ENCODE peak calls at places on chromosomes 1 and 21, in four cellular contexts. One of them, this sample, is unnamed.

GRCh38 chr1:223007935-223008334 is 135.1 kb downstream of the TLR5 start:
- DNase-seq in A549: no peak
- DNase-seq in K562: no peak
- DNase-seq in HepG2: no peak
- DNase-seq in this sample: no peak

GRCh38 chr1:158002022-158002629 is 8.7 kb downstream of the KIRREL1 start:
- DNase-seq in A549: no peak
- DNase-seq in K562: no peak
- DNase-seq in HepG2: no peak
- DNase-seq in this sample: no peak

GRCh38 chr1:240691521-240692338 is 79.8 kb upstream of the GREM2 start:
- DNase-seq in A549: peak
- DNase-seq in K562: no peak
- DNase-seq in HepG2: peak
- DNase-seq in this sample: peak

GRCh38 chr1:51063121-51063520 is 38.9 kb upstream of the C1orf185 start:
- DNase-seq in A549: peak
- DNase-seq in K562: no peak
- DNase-seq in HepG2: no peak
- DNase-seq in this sample: no peak

GRCh38 chr1:211638723-211639122 is 36.7 kb downstream of the NEK2 start:
- DNase-seq in A549: no peak
- DNase-seq in K562: no peak
- DNase-seq in HepG2: no peak
- DNase-seq in this sample: no peak

GRCh38 chr1:79323240-79324025 is 316.9 kb upstream of the ADGRL4 start:
- DNase-seq in A549: peak
- DNase-seq in K562: no peak
- DNase-seq in HepG2: no peak
- DNase-seq in this sample: no peak

GRCh38 chr1:153745417-153745816 is 17.6 kb downstream of the INTS3 start:
- DNase-seq in A549: no peak
- DNase-seq in K562: no peak
- DNase-seq in HepG2: no peak
- DNase-seq in this sample: peak

GRCh38 chr1:209674957-209675566 is at the start of gene G0S2:
- DNase-seq in A549: no peak
- DNase-seq in K562: no peak
- DNase-seq in HepG2: no peak
- DNase-seq in this sample: peak

GRCh38 chr1:184945034-184945433 is 29.3 kb downstream of the NIBAN1 start:
- DNase-seq in A549: no peak
- DNase-seq in K562: no peak
- DNase-seq in HepG2: no peak
- DNase-seq in this sample: no peak

GRCh38 chr1:182614796-182615451 is 10.7 kb upstream of the RGS16 start:
- DNase-seq in A549: peak
- DNase-seq in K562: peak
- DNase-seq in HepG2: no peak
- DNase-seq in this sample: peak

GRCh38 chr1:39205102-39205780 is 746 bp downstream of the MACF1 start:
- DNase-seq in A549: no peak
- DNase-seq in K562: peak
- DNase-seq in HepG2: no peak
- DNase-seq in this sample: no peak

GRCh38 chr1:182561432-182561831 is 27.6 kb downstream of the RNASEL start:
- DNase-seq in A549: no peak
- DNase-seq in K562: no peak
- DNase-seq in HepG2: no peak
- DNase-seq in this sample: no peak

GRCh38 chr1:244371294-244372141 is 80.2 kb downstream of the ADSS2 start:
- DNase-seq in A549: no peak
- DNase-seq in K562: no peak
- DNase-seq in HepG2: no peak
- DNase-seq in this sample: no peak

GRCh38 chr21:37032877-37033471 is 26.5 kb downstream of the RIPPLY3 start:
- DNase-seq in A549: peak
- DNase-seq in K562: no peak
- DNase-seq in HepG2: no peak
- DNase-seq in this sample: no peak

GRCh38 chr1:156602557-156602993 is 1.3 kb upstream of the GPATCH4 start:
- DNase-seq in A549: peak
- DNase-seq in K562: peak
- DNase-seq in HepG2: no peak
- DNase-seq in this sample: no peak

GRCh38 chr1:216293673-216294072 is 129.6 kb downstream of the USH2A start:
- DNase-seq in A549: no peak
- DNase-seq in K562: no peak
- DNase-seq in HepG2: no peak
- DNase-seq in this sample: no peak

GRCh38 chr21:16419188-16419874 is 689.5 kb downstream of the USP25 start:
- DNase-seq in A549: no peak
- DNase-seq in K562: no peak
- DNase-seq in HepG2: peak
- DNase-seq in this sample: no peak

GRCh38 chr1:6209661-6210605 is 4.0 kb downstream of the RNF207 start:
- DNase-seq in A549: no peak
- DNase-seq in K562: peak
- DNase-seq in HepG2: no peak
- DNase-seq in this sample: peak

GRCh38 chr1:22275626-22276395 is 132.9 kb upstream of the WNT4 start:
- DNase-seq in A549: peak
- DNase-seq in K562: peak
- DNase-seq in HepG2: no peak
- DNase-seq in this sample: peak

GRCh38 chr1:218674280-218674773 is 329.2 kb downstream of the TGFB2 start:
- DNase-seq in A549: peak
- DNase-seq in K562: no peak
- DNase-seq in HepG2: peak
- DNase-seq in this sample: peak

GRCh38 chr1:92444351-92444750 is 42.4 kb downstream of the GFI1 start:
- DNase-seq in A549: no peak
- DNase-seq in K562: no peak
- DNase-seq in HepG2: peak
- DNase-seq in this sample: no peak

GRCh38 chr1:221517961-221518360 is 223.9 kb downstream of the DUSP10 start:
- DNase-seq in A549: no peak
- DNase-seq in K562: no peak
- DNase-seq in HepG2: no peak
- DNase-seq in this sample: no peak

GRCh38 chr1:99527078-99527477 is 118.8 kb upstream of the PALMD start:
- DNase-seq in A549: no peak
- DNase-seq in K562: peak
- DNase-seq in HepG2: peak
- DNase-seq in this sample: no peak

GRCh38 chr1:206589206-206589605 is 23.1 kb downstream of the EIF2D start:
- DNase-seq in A549: no peak
- DNase-seq in K562: no peak
- DNase-seq in HepG2: no peak
- DNase-seq in this sample: no peak

GRCh38 chr1:100045206-100045605 is 75.4 kb downstream of the SLC35A3 start:
- DNase-seq in A549: no peak
- DNase-seq in K562: no peak
- DNase-seq in HepG2: no peak
- DNase-seq in this sample: no peak

GRCh38 chr1:239025223-239025622 is 361.1 kb upstream of the CHRM3 start:
- DNase-seq in A549: no peak
- DNase-seq in K562: no peak
- DNase-seq in HepG2: no peak
- DNase-seq in this sample: no peak

GRCh38 chr1:208433086-208433485 is 188.9 kb upstream of the PLXNA2 start:
- DNase-seq in A549: no peak
- DNase-seq in K562: no peak
- DNase-seq in HepG2: no peak
- DNase-seq in this sample: no peak

DNA sequence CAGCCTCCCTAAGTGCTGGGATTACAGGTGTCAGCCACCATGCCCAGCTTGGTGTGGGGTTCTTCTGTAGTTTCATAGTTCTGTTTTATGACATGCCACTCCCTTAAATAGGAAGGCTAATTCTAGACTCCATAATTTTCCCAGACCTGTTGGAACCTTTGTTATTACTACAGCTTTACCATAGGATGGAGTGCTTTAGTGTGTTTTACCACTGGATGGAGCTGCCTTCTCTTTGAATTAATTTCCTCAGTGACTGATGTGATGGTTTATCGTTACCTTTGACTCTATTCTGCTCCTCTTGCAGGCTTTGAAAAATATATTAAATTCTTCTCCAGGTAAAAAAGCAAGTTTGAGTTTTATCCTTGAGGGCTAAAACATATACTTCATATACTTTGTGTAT is 84.6 kb upstream of the NEK7 start:
- DNase-seq in A549: no peak
- DNase-seq in K562: no peak
- DNase-seq in HepG2: no peak
- DNase-seq in this sample: no peak
- TF ChIP-seq NR3C1 in A549: no peak
- TF ChIP-seq NR3C1 in K562: no peak
- TF ChIP-seq NR3C1 in HepG2: no peak
- TF ChIP-seq NR3C1 in this sample: no peak

GRCh38 chr1:95223110-95223509 is 10.9 kb upstream of the RWDD3 start:
- DNase-seq in A549: no peak
- DNase-seq in K562: no peak
- DNase-seq in HepG2: no peak
- DNase-seq in this sample: no peak
- TF ChIP-seq NR3C1 in A549: no peak
- TF ChIP-seq NR3C1 in K562: no peak
- TF ChIP-seq NR3C1 in HepG2: no peak
- TF ChIP-seq NR3C1 in this sample: no peak

DNA sequence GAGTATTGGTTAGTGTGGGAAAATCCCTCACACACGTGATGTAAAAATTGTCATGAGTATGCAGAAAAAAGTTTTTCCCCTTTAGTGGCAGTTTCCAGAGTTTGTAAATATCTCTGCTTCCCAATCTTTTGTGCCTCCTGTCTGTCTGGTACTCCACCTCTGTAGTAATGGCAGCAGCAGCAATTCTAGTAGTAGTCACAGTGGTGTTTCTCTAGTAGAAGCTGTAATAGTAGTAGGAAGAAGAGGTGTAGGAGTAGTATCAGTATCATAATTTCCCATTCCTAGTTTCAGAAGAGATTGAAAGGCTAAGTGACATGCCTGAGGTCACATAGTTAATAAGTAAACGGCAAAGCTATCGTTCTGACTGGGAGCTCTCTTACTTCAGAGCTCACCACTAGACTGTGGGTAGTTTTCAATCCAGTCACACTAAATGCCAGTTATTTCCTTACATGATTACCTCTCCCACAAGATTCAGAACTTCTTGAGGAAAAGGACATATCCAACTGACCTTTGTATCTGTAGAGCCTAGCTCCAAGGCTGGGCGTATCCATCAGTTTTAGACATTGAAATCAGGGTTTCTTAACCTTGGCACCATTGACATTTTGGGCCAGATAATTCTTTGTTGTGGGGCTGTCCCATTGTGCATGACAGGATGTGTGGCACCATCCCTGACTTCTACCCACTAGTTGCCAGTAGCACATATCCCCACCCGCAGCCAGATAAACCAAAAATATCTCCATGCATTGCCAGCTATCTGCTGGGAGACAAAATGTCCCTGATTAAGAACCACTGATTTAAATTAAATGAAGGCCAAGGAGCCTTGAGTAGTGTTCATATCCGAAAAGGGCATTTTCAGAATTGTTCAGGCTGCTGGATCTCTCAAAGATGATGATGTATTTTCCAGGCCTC is 135.9 kb downstream of the FGGY start:
- DNase-seq in A549: no peak
- DNase-seq in K562: no peak
- DNase-seq in HepG2: peak
- DNase-seq in this sample: no peak
- TF ChIP-seq NR3C1 in A549: no peak
- TF ChIP-seq NR3C1 in K562: no peak
- TF ChIP-seq NR3C1 in HepG2: no peak
- TF ChIP-seq NR3C1 in this sample: no peak

GRCh38 chr21:25421327-25422028 is 185.8 kb downstream of the MRPL39 start:
- DNase-seq in A549: no peak
- DNase-seq in K562: no peak
- DNase-seq in HepG2: no peak
- DNase-seq in this sample: peak
- TF ChIP-seq NR3C1 in A549: no peak
- TF ChIP-seq NR3C1 in K562: no peak
- TF ChIP-seq NR3C1 in HepG2: no peak
- TF ChIP-seq NR3C1 in this sample: no peak

GRCh38 chr1:25018110-25018470 is 88.0 kb upstream of the RUNX3 start:
- DNase-seq in A549: no peak
- DNase-seq in K562: no peak
- DNase-seq in HepG2: no peak
- DNase-seq in this sample: no peak
- TF ChIP-seq NR3C1 in A549: no peak
- TF ChIP-seq NR3C1 in K562: no peak
- TF ChIP-seq NR3C1 in HepG2: no peak
- TF ChIP-seq NR3C1 in this sample: no peak

This sample was measured in WTC11.